ENCODE peak calls at places on chromosomes 4 and X, in seven cellular contexts. L is IMR-90, U is transverse colon, D is sigmoid colon, S is K562, B is HCT116, O is ovary. W is an unnamed sample.

GRCh38 chr4:138614462-138615142 is 372.5 kb upstream of the SLC7A11 start:
- DNase-seq in L (no peak), D (no peak), B (no peak), O (no peak), S (no peak), U (no peak), W (no peak)

GRCh38 chrX:43703211-43703791 is 47.2 kb downstream of the MAOA start:
- DNase-seq in B (no peak), S (no peak), L (peak; percentile 16), D (no peak), U (no peak), O (no peak), W (no peak)

GRCh38 chr4:30757357-30757756 is 37.2 kb downstream of the PCDH7 start:
- DNase-seq in B (peak; percentile 98), L (peak; percentile 92), O (no peak), D (no peak), S (peak; percentile 2), U (no peak), W (no peak)

GRCh38 chrX:75784689-75785491 is at the start of gene MAGEE2:
- DNase-seq in D (no peak), L (no peak), O (no peak), S (no peak), B (no peak), U (no peak), W (no peak)

GRCh38 chr4:155403886-155404285 is 27.1 kb upstream of the MAP9 start:
- DNase-seq in L (peak; percentile 72), O (no peak), U (no peak), S (no peak), D (no peak), B (peak; percentile 36), W (no peak)

GRCh38 chr4:123599920-123600394 is 203.4 kb downstream of the SPRY1 start:
- DNase-seq in S (peak; percentile 93), B (no peak), O (peak; percentile 59), U (peak; percentile 82), D (peak; percentile 79), L (peak; percentile 5), W (peak; percentile 19)

GRCh38 chr4:73676881-73677323 is 56.7 kb upstream of the RASSF6 start:
- DNase-seq in D (no peak), S (no peak), U (no peak), O (peak; percentile 57), B (no peak), L (peak; percentile 88), W (peak; percentile 47)

GRCh38 chr4:121256887-121257426 is 92.8 kb upstream of the TNIP3 start:
- DNase-seq in B (no peak), U (no peak), D (no peak), S (no peak), O (no peak), L (no peak), W (no peak)

GRCh38 chrX:38151426-38151825 is 69.2 kb downstream of the SRPX start:
- DNase-seq in S (no peak), B (no peak), D (no peak), O (no peak), U (no peak), L (peak; percentile 34), W (no peak)

GRCh38 chrX:40573763-40574162 is 7.0 kb upstream of the ATP6AP2 start:
- DNase-seq in O (no peak), U (no peak), B (no peak), L (peak; percentile 11), D (no peak), S (peak; percentile 69), W (no peak)

GRCh38 chrX:40189018-40189417 is 91.3 kb upstream of the BCOR start:
- DNase-seq in O (no peak), L (no peak), U (no peak), B (no peak), D (no peak), S (no peak), W (no peak)

GRCh38 chrX:1719270-1719669 is 104.4 kb downstream of the ASMT start:
- DNase-seq in O (no peak), L (no peak), B (no peak), U (no peak), D (no peak), S (no peak), W (no peak)

DNA sequence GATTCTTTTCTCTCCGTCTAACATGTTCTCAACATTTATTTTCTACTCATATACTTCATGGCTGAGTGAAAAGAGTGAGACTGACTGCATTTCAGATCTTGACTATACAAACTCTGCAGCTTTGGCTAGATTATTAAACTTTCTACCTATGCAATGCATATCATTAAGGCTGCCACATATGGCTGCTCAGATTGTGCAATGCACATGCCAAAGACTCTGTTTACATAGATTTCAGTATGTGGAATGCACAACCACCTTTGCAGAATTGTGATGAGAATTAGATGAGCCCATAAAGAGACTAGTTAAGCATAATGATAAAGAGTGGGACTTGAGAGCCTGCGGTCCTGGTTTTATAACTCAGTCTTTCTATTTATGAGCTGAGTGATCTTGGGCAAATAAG is 196.5 kb downstream of the BMPR1B start:
- DNase-seq in L (no peak), O (no peak), D (no peak), U (no peak), S (no peak), B (no peak), W (no peak)
- H3K27ac ChIP-seq in L (no peak overlapping the region), O (no peak overlapping the region), D (no peak overlapping the region), U (no peak overlapping the region), S (no peak overlapping the region), B (no peak overlapping the region), W (no peak overlapping the region)

DNA sequence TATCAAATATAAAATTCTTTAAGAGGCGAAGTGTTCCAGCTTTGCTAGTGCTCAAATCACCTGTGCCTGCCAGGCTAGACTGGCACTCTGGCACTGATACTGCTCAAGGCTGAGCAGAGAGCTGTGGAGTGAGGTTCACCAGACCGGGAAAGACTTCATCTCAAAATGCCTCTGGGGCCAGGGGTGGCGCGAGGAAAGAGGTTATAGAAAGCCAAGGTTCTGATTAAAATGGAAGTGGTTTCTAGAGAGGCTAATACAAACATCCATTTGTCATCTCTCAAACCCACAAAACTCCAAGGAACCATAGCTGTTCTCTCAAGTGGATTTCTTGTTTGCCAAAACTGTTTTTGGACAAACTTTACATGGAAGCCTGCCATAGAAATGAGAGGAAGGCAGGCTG is 41.5 kb downstream of the F11 start:
- DNase-seq in D (no peak), B (no peak), L (no peak), O (no peak), S (no peak), U (no peak), W (no peak)
- H3K36me3 ChIP-seq in D (no peaks in the 10 kb centered on the region), B (no peaks in the 10 kb centered on the region), L (no peaks in the 10 kb centered on the region), O (no peaks in the 10 kb centered on the region), S (no peaks in the 10 kb centered on the region), U (no peaks in the 10 kb centered on the region), W (no peaks in the 10 kb centered on the region)

GRCh38 chr4:1210241-1210841 is 38.0 kb upstream of the SPON2 start:
- DNase-seq in O (peak; percentile 21), U (peak; percentile 6), B (no peak), S (no peak), L (no peak), D (peak; percentile 72), W (no peak)

GRCh38 chr4:1211951-1212545 is 36.9 kb downstream of the CTBP1 start:
- DNase-seq in U (no peak), O (no peak), B (no peak), S (no peak), D (peak; percentile 77), L (no peak), W (peak; percentile 95)

GRCh38 chr4:1212546-1213335 is 36.2 kb downstream of the CTBP1 start:
- DNase-seq in S (no peak), U (no peak), L (no peak), D (peak; percentile 68), O (no peak), B (no peak), W (no peak)

GRCh38 chr4:1210971-1211370 is 38.0 kb downstream of the CTBP1 start:
- DNase-seq in D (peak; percentile 72), L (no peak), B (no peak), O (peak; percentile 18), U (peak; percentile 10), S (no peak), W (no peak)

GRCh38 chr4:1211371-1211770 is 37.6 kb downstream of the CTBP1 start:
- DNase-seq in S (no peak), U (peak; percentile 3), D (peak; percentile 61), B (no peak), O (no peak), L (no peak), W (no peak)
- TF ChIP-seq POLR2A in S (no peak), U (no peak), D (no peak), B (no peak), O (no peak), L (no peak), W (no peak)

GRCh38 chrX:142828129-142828528 is 197.6 kb upstream of the SPANXN4 start:
- DNase-seq in D (no peak), U (no peak), O (no peak), B (no peak), L (no peak), S (no peak), W (no peak)
- H3K27ac ChIP-seq in D (no peak overlapping the region), U (no peak overlapping the region), O (no peak overlapping the region), B (no peak overlapping the region), L (no peak overlapping the region), S (no peak overlapping the region), W (no peak overlapping the region)

GRCh38 chr4:70793626-70794025 is 46.1 kb downstream of the GRSF1 start:
- DNase-seq in L (no peak), B (no peak), U (no peak), S (no peak), O (no peak), D (no peak), W (no peak)

GRCh38 chr4:70787496-70787895 is 52.2 kb downstream of the GRSF1 start:
- DNase-seq in O (no peak), U (no peak), D (no peak), S (no peak), L (no peak), B (no peak), W (no peak)

GRCh38 chr4:70788733-70789132 is 51.0 kb downstream of the GRSF1 start:
- DNase-seq in U (no peak), B (no peak), O (no peak), S (no peak), D (no peak), L (no peak), W (no peak)
- H3K36me3 ChIP-seq in U (no peaks in the 10 kb centered on the region), B (no peaks in the 10 kb centered on the region), O (no peaks in the 10 kb centered on the region), S (peaks cover 9% of the 10 kb centered on the region), D (no peaks in the 10 kb centered on the region), L (peaks cover 21% of the 10 kb centered on the region), W (no peaks in the 10 kb centered on the region)

DNA sequence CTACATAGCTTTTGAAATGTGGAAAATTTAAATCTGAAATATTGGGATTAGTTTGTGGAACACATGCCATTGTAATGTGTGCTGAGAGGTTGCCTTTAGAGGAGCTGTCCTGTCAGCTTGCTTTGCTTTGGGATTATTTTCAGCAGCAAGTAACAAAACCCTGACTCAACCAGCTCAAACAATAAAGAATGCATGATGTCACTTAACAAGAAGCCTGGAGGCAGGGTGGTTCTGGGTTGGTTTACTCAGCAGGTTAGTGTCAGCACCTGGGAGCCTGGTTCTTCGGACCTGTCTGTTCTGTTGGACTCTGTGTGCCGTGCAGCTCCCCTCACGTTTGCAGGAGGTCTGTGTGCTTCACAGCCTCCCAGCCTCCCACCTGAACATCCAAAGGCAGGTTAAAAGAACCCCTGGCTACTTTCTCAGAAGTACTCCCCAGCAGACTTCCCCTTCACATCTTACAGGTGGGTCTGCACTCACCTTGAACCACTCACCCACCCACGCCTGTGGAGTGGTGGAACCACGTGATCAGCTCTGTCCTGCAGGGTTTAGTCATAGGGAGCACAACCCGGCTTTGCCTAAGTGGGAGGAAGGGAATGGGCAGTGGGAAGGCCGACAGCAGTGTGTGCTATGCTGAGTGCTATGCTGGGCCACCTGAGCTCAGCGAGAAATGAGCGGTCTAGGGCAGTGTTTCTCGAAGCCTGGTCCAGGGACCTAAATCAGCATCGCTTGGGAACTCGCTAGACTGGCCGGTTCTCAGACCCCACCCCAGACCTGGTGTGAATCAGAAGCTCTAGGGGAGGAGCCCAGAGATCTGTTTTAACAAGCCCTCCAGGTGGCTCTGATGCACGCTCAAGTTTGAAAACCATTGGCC is 20.4 kb downstream of the TMEM131L start:
- DNase-seq in L (peak; percentile 91), U (no peak), D (no peak), O (no peak), S (no peak), B (peak; percentile 74), W (peak; percentile 78)
- TF ChIP-seq POLR2A in L (no peak), U (no peak), D (no peak), O (no peak), S (no peak), B (no peak), W (no peak)